ENCODE peak calls at places on chromosomes 1 and 21, in five cellular contexts. One of them, this sample, is unnamed.

GRCh38 chr1:18951416-18951815 is 5.1 kb downstream of the IFFO2 start:
- DNase-seq in spleen: peak
- DNase-seq in upper lobe of left lung: peak
- DNase-seq in sigmoid colon: no peak
- DNase-seq in prostate gland: no peak
- DNase-seq in this sample: no peak

GRCh38 chr1:161008857-161009554 is 11.9 kb downstream of the F11R start:
- DNase-seq in spleen: no peak
- DNase-seq in upper lobe of left lung: no peak
- DNase-seq in sigmoid colon: no peak
- DNase-seq in prostate gland: no peak
- DNase-seq in this sample: no peak

GRCh38 chr1:36528361-36529349 is 45.9 kb upstream of the CSF3R start:
- DNase-seq in spleen: peak
- DNase-seq in upper lobe of left lung: no peak
- DNase-seq in sigmoid colon: peak
- DNase-seq in prostate gland: no peak
- DNase-seq in this sample: no peak

GRCh38 chr1:33306561-33307493 is 14.1 kb downstream of the A3GALT2 start:
- DNase-seq in spleen: peak
- DNase-seq in upper lobe of left lung: peak
- DNase-seq in sigmoid colon: no peak
- DNase-seq in prostate gland: no peak
- DNase-seq in this sample: no peak

GRCh38 chr21:33042812-33043211 is 17.1 kb downstream of the OLIG2 start:
- DNase-seq in spleen: no peak
- DNase-seq in upper lobe of left lung: no peak
- DNase-seq in sigmoid colon: no peak
- DNase-seq in prostate gland: no peak
- DNase-seq in this sample: no peak

GRCh38 chr1:77350012-77350411 is 68.2 kb downstream of the AK5 start:
- DNase-seq in spleen: no peak
- DNase-seq in upper lobe of left lung: no peak
- DNase-seq in sigmoid colon: no peak
- DNase-seq in prostate gland: no peak
- DNase-seq in this sample: no peak

GRCh38 chr1:111739222-111739983 is at the start of gene INKA2:
- DNase-seq in spleen: peak
- DNase-seq in upper lobe of left lung: peak
- DNase-seq in sigmoid colon: peak
- DNase-seq in prostate gland: peak
- DNase-seq in this sample: peak

GRCh38 chr1:76919123-76919522 is 51.8 kb downstream of the ST6GALNAC5 start:
- DNase-seq in spleen: no peak
- DNase-seq in upper lobe of left lung: no peak
- DNase-seq in sigmoid colon: no peak
- DNase-seq in prostate gland: no peak
- DNase-seq in this sample: no peak

GRCh38 chr1:59072017-59072947 is 224.6 kb upstream of the FGGY start:
- DNase-seq in spleen: no peak
- DNase-seq in upper lobe of left lung: no peak
- DNase-seq in sigmoid colon: no peak
- DNase-seq in prostate gland: no peak
- DNase-seq in this sample: no peak

GRCh38 chr1:169309178-169310166 is 58.1 kb downstream of the NME7 start:
- DNase-seq in spleen: no peak
- DNase-seq in upper lobe of left lung: no peak
- DNase-seq in sigmoid colon: no peak
- DNase-seq in prostate gland: no peak
- DNase-seq in this sample: no peak

GRCh38 chr1:207702317-207702716 is 49.5 kb upstream of the CD46 start:
- DNase-seq in spleen: no peak
- DNase-seq in upper lobe of left lung: no peak
- DNase-seq in sigmoid colon: no peak
- DNase-seq in prostate gland: no peak
- DNase-seq in this sample: no peak

GRCh38 chr1:201305815-201306214 is 22.5 kb downstream of the PKP1 start:
- DNase-seq in spleen: no peak
- DNase-seq in upper lobe of left lung: peak
- DNase-seq in sigmoid colon: no peak
- DNase-seq in prostate gland: no peak
- DNase-seq in this sample: no peak

GRCh38 chr1:160996195-160996594 is 24.8 kb downstream of the F11R start:
- DNase-seq in spleen: no peak
- DNase-seq in upper lobe of left lung: no peak
- DNase-seq in sigmoid colon: no peak
- DNase-seq in prostate gland: no peak
- DNase-seq in this sample: no peak

GRCh38 chr1:109282497-109282951 is 421 bp downstream of the PSRC1 start:
- DNase-seq in spleen: no peak
- DNase-seq in upper lobe of left lung: no peak
- DNase-seq in sigmoid colon: no peak
- DNase-seq in prostate gland: no peak
- DNase-seq in this sample: no peak

GRCh38 chr1:109283748-109284600 is 1.0 kb upstream of the PSRC1 start:
- DNase-seq in spleen: no peak
- DNase-seq in upper lobe of left lung: no peak
- DNase-seq in sigmoid colon: no peak
- DNase-seq in prostate gland: no peak
- DNase-seq in this sample: no peak

GRCh38 chr1:109280768-109281356 is 2.1 kb downstream of the PSRC1 start:
- DNase-seq in spleen: no peak
- DNase-seq in upper lobe of left lung: no peak
- DNase-seq in sigmoid colon: no peak
- DNase-seq in prostate gland: no peak
- DNase-seq in this sample: no peak

GRCh38 chr1:109281680-109282496 is 1.1 kb downstream of the PSRC1 start:
- DNase-seq in spleen: no peak
- DNase-seq in upper lobe of left lung: peak
- DNase-seq in sigmoid colon: no peak
- DNase-seq in prostate gland: no peak
- DNase-seq in this sample: no peak

GRCh38 chr1:109282952-109283747 is at the start of gene PSRC1:
- DNase-seq in spleen: peak
- DNase-seq in upper lobe of left lung: peak
- DNase-seq in sigmoid colon: peak
- DNase-seq in prostate gland: peak
- DNase-seq in this sample: peak
- TF ChIP-seq POLR2AphosphoS5 in spleen: peak
- TF ChIP-seq POLR2AphosphoS5 in upper lobe of left lung: peak
- TF ChIP-seq POLR2AphosphoS5 in sigmoid colon: peak
- TF ChIP-seq POLR2AphosphoS5 in prostate gland: peak
- TF ChIP-seq POLR2AphosphoS5 in this sample: peak

GRCh38 chr1:226575436-226576390 is 27.1 kb downstream of the STUM start:
- DNase-seq in spleen: peak
- DNase-seq in upper lobe of left lung: no peak
- DNase-seq in sigmoid colon: peak
- DNase-seq in prostate gland: no peak
- DNase-seq in this sample: no peak
- TF ChIP-seq POLR2AphosphoS5 in spleen: no peak
- TF ChIP-seq POLR2AphosphoS5 in upper lobe of left lung: no peak
- TF ChIP-seq POLR2AphosphoS5 in sigmoid colon: no peak
- TF ChIP-seq POLR2AphosphoS5 in prostate gland: peak
- TF ChIP-seq POLR2AphosphoS5 in this sample: no peak

GRCh38 chr1:8194481-8195227 is 123.3 kb upstream of the SLC45A1 start:
- DNase-seq in spleen: no peak
- DNase-seq in upper lobe of left lung: no peak
- DNase-seq in sigmoid colon: no peak
- DNase-seq in prostate gland: peak
- DNase-seq in this sample: no peak

GRCh38 chr1:8201331-8201861 is 116.5 kb upstream of the SLC45A1 start:
- DNase-seq in spleen: peak
- DNase-seq in upper lobe of left lung: no peak
- DNase-seq in sigmoid colon: no peak
- DNase-seq in prostate gland: no peak
- DNase-seq in this sample: no peak

GRCh38 chr1:8198522-8198921 is 119.4 kb upstream of the SLC45A1 start:
- DNase-seq in spleen: no peak
- DNase-seq in upper lobe of left lung: no peak
- DNase-seq in sigmoid colon: no peak
- DNase-seq in prostate gland: no peak
- DNase-seq in this sample: no peak

GRCh38 chr1:8200317-8201115 is 117.4 kb upstream of the SLC45A1 start:
- DNase-seq in spleen: peak
- DNase-seq in upper lobe of left lung: no peak
- DNase-seq in sigmoid colon: peak
- DNase-seq in prostate gland: no peak
- DNase-seq in this sample: no peak

DNA sequence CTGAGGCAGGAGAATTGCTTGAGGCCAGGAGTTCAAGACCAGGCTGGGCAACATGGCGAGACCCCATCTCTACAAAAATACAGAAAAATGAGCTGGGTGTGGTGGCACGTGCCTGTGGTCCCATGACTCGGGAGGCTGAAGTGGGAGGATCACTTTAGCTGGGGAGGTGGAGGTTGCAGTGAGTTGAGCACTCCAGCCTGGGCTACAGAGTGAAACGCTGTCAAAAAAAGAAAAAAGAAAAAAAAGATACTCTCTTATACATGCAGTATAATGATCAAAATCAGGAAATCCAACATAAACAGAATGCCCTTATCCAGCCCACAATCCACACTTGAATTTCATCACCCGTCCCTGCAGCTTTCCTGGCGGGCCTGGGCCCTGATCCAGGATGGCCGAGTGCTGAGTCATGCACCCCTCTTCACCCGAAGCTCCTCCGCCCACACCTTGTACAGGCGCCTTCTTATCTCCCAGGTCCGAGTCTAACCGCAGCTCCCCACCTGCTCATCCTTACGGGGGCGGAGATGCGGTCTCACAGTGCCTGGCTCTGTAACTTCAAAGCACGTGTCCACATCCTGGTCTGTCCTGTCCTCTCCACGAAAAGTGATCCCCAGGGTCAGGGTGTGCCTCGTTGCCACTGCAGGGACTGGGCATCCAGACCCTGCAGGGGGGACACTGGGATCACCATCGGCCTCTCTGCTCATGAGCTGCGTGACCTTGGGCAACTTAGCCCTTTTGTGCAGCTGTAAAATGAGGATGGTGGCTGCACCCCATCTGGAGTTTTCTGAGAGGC is 120.2 kb upstream of the SLC45A1 start:
- DNase-seq in spleen: peak
- DNase-seq in upper lobe of left lung: peak
- DNase-seq in sigmoid colon: peak
- DNase-seq in prostate gland: peak
- DNase-seq in this sample: no peak
- TF ChIP-seq POLR2AphosphoS5 in spleen: no peak
- TF ChIP-seq POLR2AphosphoS5 in upper lobe of left lung: peak
- TF ChIP-seq POLR2AphosphoS5 in sigmoid colon: no peak
- TF ChIP-seq POLR2AphosphoS5 in prostate gland: peak
- TF ChIP-seq POLR2AphosphoS5 in this sample: no peak

GRCh38 chr1:89723863-89724262 is 90.9 kb downstream of the LRRC8C start:
- DNase-seq in spleen: no peak
- DNase-seq in upper lobe of left lung: no peak
- DNase-seq in sigmoid colon: no peak
- DNase-seq in prostate gland: no peak
- DNase-seq in this sample: no peak
- TF ChIP-seq POLR2AphosphoS5 in spleen: peak
- TF ChIP-seq POLR2AphosphoS5 in upper lobe of left lung: no peak
- TF ChIP-seq POLR2AphosphoS5 in sigmoid colon: no peak
- TF ChIP-seq POLR2AphosphoS5 in prostate gland: no peak
- TF ChIP-seq POLR2AphosphoS5 in this sample: no peak

GRCh38 chr1:12615166-12615915 is 2.7 kb downstream of the DHRS3 start:
- DNase-seq in spleen: no peak
- DNase-seq in upper lobe of left lung: no peak
- DNase-seq in sigmoid colon: peak
- DNase-seq in prostate gland: no peak
- DNase-seq in this sample: no peak

GRCh38 chr1:12617511-12617900 is 504 bp downstream of the DHRS3 start:
- DNase-seq in spleen: peak
- DNase-seq in upper lobe of left lung: peak
- DNase-seq in sigmoid colon: no peak
- DNase-seq in prostate gland: peak
- DNase-seq in this sample: no peak

GRCh38 chr1:12614402-12615165 is 3.4 kb downstream of the DHRS3 start:
- DNase-seq in spleen: no peak
- DNase-seq in upper lobe of left lung: no peak
- DNase-seq in sigmoid colon: no peak
- DNase-seq in prostate gland: no peak
- DNase-seq in this sample: no peak

GRCh38 chr1:12616709-12617373 is 1.2 kb downstream of the DHRS3 start:
- DNase-seq in spleen: peak
- DNase-seq in upper lobe of left lung: peak
- DNase-seq in sigmoid colon: peak
- DNase-seq in prostate gland: no peak
- DNase-seq in this sample: no peak

GRCh38 chr1:12615916-12616708 is 1.9 kb downstream of the DHRS3 start:
- DNase-seq in spleen: peak
- DNase-seq in upper lobe of left lung: peak
- DNase-seq in sigmoid colon: peak
- DNase-seq in prostate gland: peak
- DNase-seq in this sample: no peak
- TF ChIP-seq POLR2AphosphoS5 in spleen: no peak
- TF ChIP-seq POLR2AphosphoS5 in upper lobe of left lung: peak
- TF ChIP-seq POLR2AphosphoS5 in sigmoid colon: peak
- TF ChIP-seq POLR2AphosphoS5 in prostate gland: peak
- TF ChIP-seq POLR2AphosphoS5 in this sample: no peak

GRCh38 chr1:192485692-192486436 is 89.7 kb upstream of the RGS1 start:
- DNase-seq in spleen: no peak
- DNase-seq in upper lobe of left lung: peak
- DNase-seq in sigmoid colon: peak
- DNase-seq in prostate gland: peak
- DNase-seq in this sample: no peak
- TF ChIP-seq POLR2AphosphoS5 in spleen: no peak
- TF ChIP-seq POLR2AphosphoS5 in upper lobe of left lung: peak
- TF ChIP-seq POLR2AphosphoS5 in sigmoid colon: peak
- TF ChIP-seq POLR2AphosphoS5 in prostate gland: peak
- TF ChIP-seq POLR2AphosphoS5 in this sample: no peak

GRCh38 chr1:26959722-26960624 is at the start of gene KDF1:
- DNase-seq in spleen: peak
- DNase-seq in upper lobe of left lung: peak
- DNase-seq in sigmoid colon: no peak
- DNase-seq in prostate gland: peak
- DNase-seq in this sample: no peak
- TF ChIP-seq POLR2AphosphoS5 in spleen: no peak
- TF ChIP-seq POLR2AphosphoS5 in upper lobe of left lung: no peak
- TF ChIP-seq POLR2AphosphoS5 in sigmoid colon: no peak
- TF ChIP-seq POLR2AphosphoS5 in prostate gland: peak
- TF ChIP-seq POLR2AphosphoS5 in this sample: no peak

GRCh38 chr1:6601865-6602668 is 602 bp downstream of the KLHL21 start:
- DNase-seq in spleen: peak
- DNase-seq in upper lobe of left lung: peak
- DNase-seq in sigmoid colon: peak
- DNase-seq in prostate gland: no peak
- DNase-seq in this sample: peak
- TF ChIP-seq POLR2AphosphoS5 in spleen: no peak
- TF ChIP-seq POLR2AphosphoS5 in upper lobe of left lung: no peak
- TF ChIP-seq POLR2AphosphoS5 in sigmoid colon: no peak
- TF ChIP-seq POLR2AphosphoS5 in prostate gland: no peak
- TF ChIP-seq POLR2AphosphoS5 in this sample: no peak

This sample was measured in GM12892.